ENCODE peak calls at places on chromosome 9, in five cellular contexts. S is GM13977, A is AG09319, J is uterus, D is WTC11. Z is an unnamed sample.

GRCh38 chr9:13705356-13705755 is 425.9 kb upstream of the MPDZ start:
- DNase-seq in S (no peak), A (no peak), D (no peak), J (no peak), Z (no peak)

GRCh38 chr9:110112792-110113191 is 95.2 kb downstream of the C9orf152 start:
- DNase-seq in J (no peak), A (no peak), D (no peak), S (no peak), Z (no peak)

GRCh38 chr9:122176916-122177315 is 17.2 kb downstream of the MORN5 start:
- DNase-seq in D (no peak), J (no peak), A (no peak), S (no peak), Z (no peak)

GRCh38 chr9:109912082-109912581 is 132.1 kb downstream of the PALM2AKAP2 start:
- DNase-seq in A (peak; percentile 56), J (no peak), D (no peak), S (no peak), Z (no peak)

GRCh38 chr9:107215381-107215780 is 67.7 kb upstream of the RAD23B start:
- DNase-seq in S (no peak), D (no peak), J (no peak), A (no peak), Z (no peak)

GRCh38 chr9:131423171-131423581 is 29.3 kb downstream of the PRRC2B start:
- DNase-seq in D (peak; percentile 70), S (no peak), J (peak; percentile 61), A (peak; percentile 35), Z (no peak)

GRCh38 chr9:115540091-115540490 is 422.1 kb upstream of the TNC start:
- DNase-seq in D (no peak), S (no peak), A (no peak), J (no peak), Z (no peak)

GRCh38 chr9:38042626-38043359 is 26.2 kb downstream of the SHB start:
- DNase-seq in S (no peak), A (no peak), D (no peak), J (no peak), Z (no peak)

GRCh38 chr9:36268007-36268427 is 9.8 kb upstream of the GNE start:
- DNase-seq in S (no peak), J (no peak), D (no peak), A (no peak), Z (no peak)

GRCh38 chr9:95512751-95513120 is 4.0 kb downstream of the PTCH1 start:
- DNase-seq in A (no peak), S (no peak), D (no peak), J (no peak), Z (no peak)

GRCh38 chr9:91536211-91536691 is 112.6 kb upstream of the NFIL3 start:
- DNase-seq in S (no peak), A (no peak), D (no peak), J (no peak), Z (no peak)

GRCh38 chr9:38046669-38047300 is 22.2 kb downstream of the SHB start:
- DNase-seq in D (no peak), J (no peak), S (no peak), A (no peak), Z (no peak)

GRCh38 chr9:101628173-101628572 is 33.4 kb upstream of the PPP3R2 start:
- DNase-seq in A (no peak), S (no peak), J (no peak), D (no peak), Z (no peak)

GRCh38 chr9:16689352-16689938 is 181.0 kb downstream of the BNC2 start:
- DNase-seq in A (no peak), J (no peak), D (no peak), S (no peak), Z (no peak)

GRCh38 chr9:2199999-2200796 is 185.1 kb downstream of the SMARCA2 start:
- DNase-seq in J (no peak), S (no peak), A (no peak), D (no peak), Z (no peak)

GRCh38 chr9:127844821-127845359 is 9.6 kb downstream of the ENG start:
- DNase-seq in A (no peak), S (no peak), D (peak; percentile 40), J (peak; percentile 56), Z (no peak)

GRCh38 chr9:127033784-127034183 is 88.7 kb downstream of the ANGPTL2 start:
- DNase-seq in J (no peak), S (no peak), D (no peak), A (no peak), Z (no peak)

GRCh38 chr9:112271466-112272098 is 61.8 kb downstream of the PTBP3 start:
- DNase-seq in D (no peak), S (no peak), J (no peak), A (no peak), Z (no peak)

GRCh38 chr9:18255158-18255629 is 218.8 kb upstream of the ADAMTSL1 start:
- DNase-seq in J (peak; percentile 89), A (peak; percentile 78), S (peak; percentile 59), D (peak; percentile 80), Z (peak; percentile 2)

GRCh38 chr9:91677354-91677753 is 253.7 kb upstream of the NFIL3 start:
- DNase-seq in S (no peak), J (no peak), A (no peak), D (no peak), Z (no peak)

GRCh38 chr9:29873579-29873978 is 2300.3 kb upstream of the C9orf72 start:
- DNase-seq in J (no peak), A (no peak), D (no peak), S (no peak), Z (no peak)

GRCh38 chr9:96293481-96293880 is 8.5 kb downstream of the HSD17B3 start:
- DNase-seq in A (no peak), D (no peak), S (no peak), J (no peak), Z (no peak)

GRCh38 chr9:127642047-127642740 is 30.1 kb downstream of the STXBP1 start:
- DNase-seq in S (no peak), J (no peak), A (no peak), D (no peak), Z (no peak)

GRCh38 chr9:93288891-93289883 is 105.2 kb downstream of the WNK2 start:
- DNase-seq in D (no peak), A (no peak), J (peak; percentile 26), S (no peak), Z (no peak)

GRCh38 chr9:93291536-93292287 is 107.8 kb downstream of the WNK2 start:
- DNase-seq in D (no peak), S (no peak), A (no peak), J (no peak), Z (no peak)

GRCh38 chr9:93292288-93292615 is 108.3 kb downstream of the WNK2 start:
- DNase-seq in J (no peak), S (peak; percentile 24), D (no peak), A (no peak), Z (no peak)

GRCh38 chr9:93292664-93293328 is 108.9 kb downstream of the WNK2 start:
- DNase-seq in D (no peak), A (no peak), S (no peak), J (peak; percentile 12), Z (no peak)

DNA sequence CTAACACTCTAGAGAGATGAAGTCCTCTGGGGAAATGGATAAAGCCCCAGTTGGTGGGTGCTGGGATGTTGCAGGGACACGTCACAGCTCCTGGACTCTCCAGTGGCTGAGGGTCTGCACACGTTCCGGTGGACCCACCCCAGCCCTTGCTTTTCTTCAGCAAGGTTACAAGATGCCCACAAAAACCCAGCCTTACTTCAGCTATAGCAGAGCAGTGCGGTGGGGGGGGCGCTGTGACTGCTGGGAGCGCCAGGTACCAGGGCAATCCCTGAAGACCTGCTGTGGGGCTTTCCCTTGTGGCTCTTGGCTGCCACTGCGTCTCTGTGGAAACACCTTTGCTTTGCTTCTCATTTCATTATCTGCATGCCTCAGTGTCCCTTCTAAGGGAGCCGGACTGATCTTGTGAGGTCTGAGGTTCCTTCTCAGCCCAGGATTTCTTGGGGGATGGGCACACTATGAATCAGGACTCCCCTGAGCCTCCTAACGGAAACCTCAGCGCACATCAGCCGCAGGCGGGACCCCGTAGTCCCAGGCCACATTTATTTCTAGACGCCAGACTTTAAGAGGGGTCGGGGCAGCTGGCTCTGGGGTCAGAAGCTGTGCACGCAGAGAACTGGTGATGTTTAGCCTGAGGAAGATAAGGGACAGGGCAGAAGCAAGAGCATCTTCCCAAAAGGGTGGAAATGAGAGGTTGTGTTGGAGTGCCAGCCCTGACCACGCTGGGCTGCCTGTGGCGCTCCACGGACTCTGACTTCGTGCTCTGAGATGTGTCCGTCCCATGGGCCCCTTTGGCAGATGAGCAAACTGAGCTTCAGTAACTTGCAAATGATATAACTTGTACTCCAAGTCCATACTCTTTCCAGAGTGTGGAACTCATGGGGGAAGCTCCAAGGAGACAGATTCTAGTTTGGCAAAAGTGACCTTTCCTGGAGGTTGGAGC is 106.8 kb downstream of the WNK2 start:
- DNase-seq in A (no peak), S (peak; percentile 43), J (no peak), D (no peak), Z (no peak)
- TF ChIP-seq CTCF in A (no peak), S (no peak), J (no peak), D (no peak), Z (no peak)

DNA sequence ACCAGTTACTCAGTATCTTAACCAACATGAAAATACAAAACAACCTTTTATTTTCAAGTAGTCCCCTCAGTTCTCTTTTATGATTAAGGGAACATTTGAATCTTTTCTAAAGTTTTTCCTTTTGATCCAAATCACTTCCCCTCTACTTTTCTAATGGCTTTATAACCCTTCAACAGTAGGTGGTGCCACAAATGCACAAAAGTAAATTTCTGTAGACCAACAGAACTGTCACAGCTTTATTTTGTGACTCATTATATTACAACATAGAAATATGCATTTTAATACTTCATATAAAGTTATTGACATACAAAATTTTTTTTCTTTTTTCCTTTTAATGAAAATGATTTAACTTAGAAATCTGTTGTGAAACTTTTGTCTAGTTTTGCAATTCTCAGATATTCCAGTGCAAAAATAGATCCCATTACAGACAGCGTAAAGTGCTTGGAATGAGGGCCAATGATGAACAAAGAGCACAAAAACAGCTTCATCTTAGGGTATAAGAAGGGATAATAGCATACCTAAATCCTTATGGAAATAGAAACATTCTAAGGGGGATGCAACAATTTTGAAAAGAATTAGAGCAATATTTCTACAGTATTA is 17.0 kb downstream of the NIPSNAP3B start:
- DNase-seq in D (no peak), J (no peak), S (peak; percentile 14), A (peak; percentile 24), Z (no peak)
- TF ChIP-seq CTCF in D (no peak), J (no peak), S (peak; percentile 54), A (peak; percentile 63), Z (peak; percentile 51)

GRCh38 chr9:88747768-88748167 is 212.8 kb downstream of the NXNL2 start:
- DNase-seq in S (no peak), J (peak; percentile 74), D (no peak), A (peak; percentile 77), Z (no peak)
- TF ChIP-seq CTCF in S (no peak), J (no peak), D (no peak), A (no peak), Z (no peak)

DNA sequence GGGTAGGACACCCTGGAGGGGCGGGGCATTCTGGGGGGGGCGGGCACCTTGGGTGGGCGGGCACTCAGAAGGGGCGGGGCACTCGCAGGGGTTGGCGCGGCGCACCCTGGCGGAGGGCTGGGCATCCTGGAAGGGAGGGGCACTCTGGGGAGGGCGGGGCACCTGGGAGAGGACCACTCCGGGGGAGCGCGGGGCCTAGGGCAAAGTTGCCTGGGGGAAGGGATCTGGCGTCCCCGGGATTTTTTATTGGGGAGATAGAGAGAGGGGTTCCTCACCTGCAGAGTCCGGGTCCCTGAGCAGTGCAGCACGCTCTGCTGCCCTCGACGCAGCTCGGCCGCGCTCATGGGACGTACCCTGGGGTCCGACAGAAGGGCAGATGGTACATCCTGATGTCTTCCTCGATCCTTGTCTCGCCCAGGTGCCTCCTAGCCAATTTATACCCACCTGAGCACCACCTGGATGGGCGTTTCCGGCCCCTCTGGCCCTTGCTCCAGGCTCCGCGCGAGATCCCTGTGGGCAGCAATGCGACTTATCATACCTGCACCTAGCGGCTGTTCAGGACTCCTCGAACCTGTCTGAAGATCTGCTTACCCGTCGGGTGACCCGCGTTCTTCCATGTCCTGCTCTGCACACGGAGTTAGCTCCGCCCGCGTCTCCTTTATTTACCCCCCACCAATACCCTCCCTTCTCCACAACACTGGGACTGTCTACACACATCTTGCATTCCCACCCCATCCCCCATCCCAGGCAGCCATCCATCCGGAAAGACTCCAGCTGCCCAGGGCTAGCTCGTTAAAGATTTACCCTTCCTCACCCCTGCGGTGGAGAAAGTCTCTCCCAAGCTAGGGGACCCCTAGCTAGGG is at the start of gene KIF12:
- DNase-seq in J (no peak), A (no peak), S (no peak), D (peak; percentile 89), Z (no peak)
- TF ChIP-seq CTCF in J (no peak), A (no peak), S (no peak), D (no peak), Z (no peak)